ENCODE peak calls at places on chromosomes 7 and 10, in seven cellular contexts. U is GM23248; F is midbrain; P is M059J; J is stimulated activated CD8-positive, alpha-beta memory T cell treated with anti-CD3 and anti-CD28 coated beads, Interleukin-7, amount 100 ng/mL, for 4 hours; Y is GM03348; M is stimulated activated CD4-positive, alpha-beta T cell treated with anti-CD3 and anti-CD28 coated beads, Interleukin-15, amount 100 ng/mL, for 24 hours. K is an unnamed sample.

GRCh38 chr10:5595095-5595494 is 70.3 kb downstream of the CALML3 start:
- DNase-seq in Y (no peak), U (no peak), P (peak), F (no peak), M (no peak), J (no peak), K (no peak)

GRCh38 chr10:66390926-66391325 is 534.9 kb upstream of the LRRTM3 start:
- DNase-seq in J (no peak), Y (no peak), P (no peak), F (no peak), U (no peak), M (no peak), K (no peak)

GRCh38 chr7:81004098-81004497 is 85.2 kb upstream of the SEMA3C start:
- DNase-seq in M (no peak), J (no peak), U (peak), P (peak), Y (peak), F (no peak), K (peak)

GRCh38 chr7:86932038-86932512 is 127.4 kb downstream of the ELAPOR2 start:
- DNase-seq in J (no peak), M (peak), Y (peak), P (no peak), U (peak), F (no peak), K (peak)

GRCh38 chr10:89516149-89516832 is 19.1 kb downstream of the SLC16A12 start:
- DNase-seq in J (no peak), F (no peak), P (peak), U (peak), M (no peak), Y (peak), K (peak)

GRCh38 chr7:87877641-87878040 is 1.3 kb downstream of the DBF4 start:
- DNase-seq in F (no peak), U (peak), J (no peak), M (no peak), P (peak), Y (no peak), K (no peak)

GRCh38 chr10:113493943-113494342 is 58.9 kb upstream of the HABP2 start:
- DNase-seq in U (peak), M (no peak), F (no peak), P (no peak), J (no peak), Y (peak), K (no peak)

GRCh38 chr10:26486985-26487850 is 49.1 kb downstream of the APBB1IP start:
- DNase-seq in U (peak), P (peak), J (peak), Y (peak), F (no peak), M (peak), K (peak)

GRCh38 chr10:50574932-50575331 is 48.8 kb downstream of the SGMS1 start:
- DNase-seq in M (no peak), U (no peak), F (no peak), J (no peak), Y (no peak), P (no peak), K (no peak)

GRCh38 chr7:102931757-102932156 is 19.0 kb downstream of the LRRC17 start:
- DNase-seq in Y (no peak), M (no peak), J (no peak), F (no peak), U (no peak), P (no peak), K (no peak)

GRCh38 chr7:98276241-98276761 is 5.2 kb upstream of the BRI3 start:
- DNase-seq in M (no peak), J (no peak), U (peak), Y (peak), F (no peak), P (no peak), K (peak)

GRCh38 chr7:107995184-107996071 is 7.5 kb downstream of the LAMB1 start:
- DNase-seq in Y (peak), F (no peak), U (peak), J (no peak), M (no peak), P (peak), K (peak)

GRCh38 chr7:137825489-137825888 is 21.3 kb downstream of the DGKI start:
- DNase-seq in U (no peak), Y (no peak), M (no peak), J (no peak), P (no peak), F (no peak), K (no peak)

GRCh38 chr10:14748471-14748870 is 26.2 kb downstream of the FAM107B start:
- DNase-seq in P (peak), Y (no peak), M (no peak), F (no peak), U (no peak), J (no peak), K (no peak)

GRCh38 chr7:47950714-47951113 is 2.4 kb upstream of the PKD1L1 start:
- DNase-seq in Y (no peak), U (no peak), F (peak), J (no peak), M (no peak), P (no peak), K (no peak)

GRCh38 chr10:56537984-56538383 is 176.9 kb upstream of the ZWINT start:
- DNase-seq in U (peak), J (no peak), F (no peak), Y (peak), M (no peak), P (peak), K (peak)

GRCh38 chr10:109430844-109431243 is 492.5 kb downstream of the XPNPEP1 start:
- DNase-seq in J (no peak), P (peak), U (no peak), M (no peak), F (no peak), Y (no peak), K (no peak)

GRCh38 chr10:93827035-93827804 is 66.6 kb upstream of the SLC35G1 start:
- DNase-seq in P (no peak), J (no peak), Y (no peak), U (no peak), F (no peak), M (no peak), K (no peak)

GRCh38 chr7:18693826-18694225 is 198.3 kb downstream of the HDAC9 start:
- DNase-seq in M (no peak), P (no peak), U (peak), F (no peak), Y (peak), J (no peak), K (no peak)